ENCODE peak calls at places on chromosomes 3 and 15, in five cellular contexts. One of them, this sample, is unnamed.
A peak's percentile ranks its signal among the peaks of the same experiment; 100 is the strongest.

GRCh38 chr3:38970851-38971638 is 80.7 kb downstream of the SCN11A start:
- DNase-seq in activated CD8-positive, alpha-beta memory T cell treated with anti-CD3 and anti-CD28 coated beads, Interleukin-2, amount 50 U/mL, for 48 hours: no peak
- DNase-seq in ovary: no peak
- DNase-seq in neural progenitor cell: no peak
- DNase-seq in lower lobe of right lung: no peak
- DNase-seq in this sample: no peak

GRCh38 chr3:28575100-28575747 is 226.6 kb upstream of the AZI2 start:
- DNase-seq in neural progenitor cell: peak; percentile 74
- DNase-seq in activated CD8-positive, alpha-beta memory T cell treated with anti-CD3 and anti-CD28 coated beads, Interleukin-2, amount 50 U/mL, for 48 hours: peak; percentile 48
- DNase-seq in ovary: peak; percentile 20
- DNase-seq in lower lobe of right lung: peak; percentile 46
- DNase-seq in this sample: no peak

GRCh38 chr3:51082363-51082762 is 302.7 kb upstream of the MANF start:
- DNase-seq in lower lobe of right lung: no peak
- DNase-seq in neural progenitor cell: no peak
- DNase-seq in ovary: no peak
- DNase-seq in activated CD8-positive, alpha-beta memory T cell treated with anti-CD3 and anti-CD28 coated beads, Interleukin-2, amount 50 U/mL, for 48 hours: no peak
- DNase-seq in this sample: no peak

GRCh38 chr15:88636654-88637053 is 2.2 kb upstream of the ISG20 start:
- DNase-seq in activated CD8-positive, alpha-beta memory T cell treated with anti-CD3 and anti-CD28 coated beads, Interleukin-2, amount 50 U/mL, for 48 hours: no peak
- DNase-seq in neural progenitor cell: no peak
- DNase-seq in lower lobe of right lung: no peak
- DNase-seq in ovary: no peak
- DNase-seq in this sample: no peak

GRCh38 chr3:43748179-43748578 is 57.4 kb downstream of the ABHD5 start:
- DNase-seq in activated CD8-positive, alpha-beta memory T cell treated with anti-CD3 and anti-CD28 coated beads, Interleukin-2, amount 50 U/mL, for 48 hours: no peak
- DNase-seq in lower lobe of right lung: no peak
- DNase-seq in neural progenitor cell: no peak
- DNase-seq in ovary: no peak
- DNase-seq in this sample: no peak

GRCh38 chr3:41159581-41160189 is 39.6 kb upstream of the CTNNB1 start:
- DNase-seq in neural progenitor cell: no peak
- DNase-seq in lower lobe of right lung: no peak
- DNase-seq in ovary: no peak
- DNase-seq in activated CD8-positive, alpha-beta memory T cell treated with anti-CD3 and anti-CD28 coated beads, Interleukin-2, amount 50 U/mL, for 48 hours: no peak
- DNase-seq in this sample: no peak

GRCh38 chr3:50378757-50379156 is 19.4 kb upstream of the TMEM115 start:
- DNase-seq in neural progenitor cell: no peak
- DNase-seq in lower lobe of right lung: no peak
- DNase-seq in activated CD8-positive, alpha-beta memory T cell treated with anti-CD3 and anti-CD28 coated beads, Interleukin-2, amount 50 U/mL, for 48 hours: no peak
- DNase-seq in ovary: no peak
- DNase-seq in this sample: no peak

GRCh38 chr3:116050311-116050710 is 395.0 kb downstream of the LSAMP start:
- DNase-seq in lower lobe of right lung: no peak
- DNase-seq in neural progenitor cell: no peak
- DNase-seq in ovary: no peak
- DNase-seq in activated CD8-positive, alpha-beta memory T cell treated with anti-CD3 and anti-CD28 coated beads, Interleukin-2, amount 50 U/mL, for 48 hours: no peak
- DNase-seq in this sample: no peak

GRCh38 chr3:124810970-124811369 is 76.2 kb downstream of the ITGB5 start:
- DNase-seq in ovary: no peak
- DNase-seq in neural progenitor cell: no peak
- DNase-seq in lower lobe of right lung: no peak
- DNase-seq in activated CD8-positive, alpha-beta memory T cell treated with anti-CD3 and anti-CD28 coated beads, Interleukin-2, amount 50 U/mL, for 48 hours: no peak
- DNase-seq in this sample: no peak

GRCh38 chr3:185397676-185398075 is 34.7 kb downstream of the MAP3K13 start:
- DNase-seq in lower lobe of right lung: no peak
- DNase-seq in ovary: no peak
- DNase-seq in neural progenitor cell: no peak
- DNase-seq in activated CD8-positive, alpha-beta memory T cell treated with anti-CD3 and anti-CD28 coated beads, Interleukin-2, amount 50 U/mL, for 48 hours: no peak
- DNase-seq in this sample: no peak

GRCh38 chr3:16908878-16909277 is 24.1 kb downstream of the PLCL2 start:
- DNase-seq in neural progenitor cell: no peak
- DNase-seq in lower lobe of right lung: no peak
- DNase-seq in activated CD8-positive, alpha-beta memory T cell treated with anti-CD3 and anti-CD28 coated beads, Interleukin-2, amount 50 U/mL, for 48 hours: no peak
- DNase-seq in ovary: no peak
- DNase-seq in this sample: no peak

GRCh38 chr15:89664951-89665350 is 9.7 kb upstream of the KIF7 start:
- DNase-seq in neural progenitor cell: no peak
- DNase-seq in lower lobe of right lung: no peak
- DNase-seq in ovary: no peak
- DNase-seq in activated CD8-positive, alpha-beta memory T cell treated with anti-CD3 and anti-CD28 coated beads, Interleukin-2, amount 50 U/mL, for 48 hours: no peak
- DNase-seq in this sample: no peak

GRCh38 chr3:173398111-173398479 is 551 bp downstream of the NLGN1 start:
- DNase-seq in activated CD8-positive, alpha-beta memory T cell treated with anti-CD3 and anti-CD28 coated beads, Interleukin-2, amount 50 U/mL, for 48 hours: no peak
- DNase-seq in lower lobe of right lung: no peak
- DNase-seq in neural progenitor cell: peak; percentile 70
- DNase-seq in ovary: no peak
- DNase-seq in this sample: no peak

GRCh38 chr15:69145694-69146492 is 14.5 kb upstream of the GLCE start:
- DNase-seq in activated CD8-positive, alpha-beta memory T cell treated with anti-CD3 and anti-CD28 coated beads, Interleukin-2, amount 50 U/mL, for 48 hours: no peak
- DNase-seq in ovary: no peak
- DNase-seq in neural progenitor cell: no peak
- DNase-seq in lower lobe of right lung: no peak
- DNase-seq in this sample: no peak

GRCh38 chr3:158539414-158540014 is 31.5 kb upstream of the MLF1 start:
- DNase-seq in neural progenitor cell: peak; percentile 31
- DNase-seq in activated CD8-positive, alpha-beta memory T cell treated with anti-CD3 and anti-CD28 coated beads, Interleukin-2, amount 50 U/mL, for 48 hours: peak; percentile 61
- DNase-seq in ovary: no peak
- DNase-seq in lower lobe of right lung: no peak
- DNase-seq in this sample: peak; percentile 19

GRCh38 chr3:171551296-171551695 is 91.1 kb upstream of the TNIK start:
- DNase-seq in lower lobe of right lung: no peak
- DNase-seq in activated CD8-positive, alpha-beta memory T cell treated with anti-CD3 and anti-CD28 coated beads, Interleukin-2, amount 50 U/mL, for 48 hours: no peak
- DNase-seq in neural progenitor cell: no peak
- DNase-seq in ovary: no peak
- DNase-seq in this sample: no peak

GRCh38 chr15:43987924-43988323 is 161.1 kb downstream of the WDR76 start:
- DNase-seq in neural progenitor cell: no peak
- DNase-seq in lower lobe of right lung: no peak
- DNase-seq in ovary: no peak
- DNase-seq in activated CD8-positive, alpha-beta memory T cell treated with anti-CD3 and anti-CD28 coated beads, Interleukin-2, amount 50 U/mL, for 48 hours: no peak
- DNase-seq in this sample: no peak

GRCh38 chr15:99021027-99021624 is 13.5 kb upstream of the PGPEP1L start:
- DNase-seq in ovary: no peak
- DNase-seq in lower lobe of right lung: no peak
- DNase-seq in activated CD8-positive, alpha-beta memory T cell treated with anti-CD3 and anti-CD28 coated beads, Interleukin-2, amount 50 U/mL, for 48 hours: no peak
- DNase-seq in neural progenitor cell: no peak
- DNase-seq in this sample: no peak

GRCh38 chr3:16048435-16049318 is 125.8 kb upstream of the GALNT15 start:
- DNase-seq in activated CD8-positive, alpha-beta memory T cell treated with anti-CD3 and anti-CD28 coated beads, Interleukin-2, amount 50 U/mL, for 48 hours: no peak
- DNase-seq in lower lobe of right lung: no peak
- DNase-seq in ovary: no peak
- DNase-seq in neural progenitor cell: peak; percentile 67
- DNase-seq in this sample: peak; percentile 76

GRCh38 chr3:187456268-187456667 is 88.1 kb downstream of the RTP4 start:
- DNase-seq in activated CD8-positive, alpha-beta memory T cell treated with anti-CD3 and anti-CD28 coated beads, Interleukin-2, amount 50 U/mL, for 48 hours: no peak
- DNase-seq in neural progenitor cell: no peak
- DNase-seq in ovary: peak; percentile 39
- DNase-seq in lower lobe of right lung: no peak
- DNase-seq in this sample: no peak

GRCh38 chr15:63408514-63408913 is 26.9 kb upstream of the CA12 start:
- DNase-seq in neural progenitor cell: no peak
- DNase-seq in ovary: no peak
- DNase-seq in activated CD8-positive, alpha-beta memory T cell treated with anti-CD3 and anti-CD28 coated beads, Interleukin-2, amount 50 U/mL, for 48 hours: no peak
- DNase-seq in lower lobe of right lung: no peak
- DNase-seq in this sample: no peak

GRCh38 chr15:77504310-77504709 is 83.6 kb downstream of the HMG20A start:
- DNase-seq in neural progenitor cell: peak; percentile 71
- DNase-seq in lower lobe of right lung: peak; percentile 78
- DNase-seq in ovary: no peak
- DNase-seq in activated CD8-positive, alpha-beta memory T cell treated with anti-CD3 and anti-CD28 coated beads, Interleukin-2, amount 50 U/mL, for 48 hours: no peak
- DNase-seq in this sample: no peak

GRCh38 chr3:72213296-72214064 is 428.5 kb upstream of the PROK2 start:
- DNase-seq in neural progenitor cell: no peak
- DNase-seq in lower lobe of right lung: no peak
- DNase-seq in ovary: no peak
- DNase-seq in activated CD8-positive, alpha-beta memory T cell treated with anti-CD3 and anti-CD28 coated beads, Interleukin-2, amount 50 U/mL, for 48 hours: no peak
- DNase-seq in this sample: no peak

GRCh38 chr3:9553021-9553948 is at the start of gene LHFPL4:
- DNase-seq in neural progenitor cell: peak; percentile 58
- DNase-seq in lower lobe of right lung: no peak
- DNase-seq in activated CD8-positive, alpha-beta memory T cell treated with anti-CD3 and anti-CD28 coated beads, Interleukin-2, amount 50 U/mL, for 48 hours: no peak
- DNase-seq in ovary: no peak
- DNase-seq in this sample: no peak

This sample was measured in AG08396.